ENCODE peak calls at places on chromosomes 11 and 22, in eight cellular contexts. E is mesothelial cell of epicardium; Q is fibroblast of the aortic adventitia; L is GM13976; O is AG09309; K is activated CD8-positive, alpha-beta T cell treated with anti-CD3 and anti-CD28 coated beads for 36 hours; D is cardiac fibroblast; N is tibial artery. Z is an unnamed sample.

GRCh38 chr11:2687782-2688191 is 12.0 kb downstream of the KCNQ1OT1 start:
- DNase-seq in D (no peak), Q (no peak), K (no peak), N (peak), O (no peak), L (no peak), E (no peak), Z (no peak)

GRCh38 chr22:26483043-26483438 is 542 bp downstream of the HPS4 start:
- DNase-seq in K (no peak), O (no peak), Q (no peak), N (no peak), L (no peak), D (no peak), E (no peak), Z (no peak)

GRCh38 chr11:74057251-74058151 is 48.6 kb upstream of the UCP3 start:
- DNase-seq in E (no peak), O (no peak), K (no peak), L (no peak), N (no peak), D (peak), Q (peak), Z (no peak)

GRCh38 chr11:8258771-8259170 is 4.9 kb downstream of the LMO1 start:
- DNase-seq in L (no peak), D (peak), N (no peak), O (peak), Q (peak), K (no peak), E (no peak), Z (no peak)

GRCh38 chr11:43268161-43268560 is 43.6 kb upstream of the API5 start:
- DNase-seq in Q (no peak), D (no peak), O (no peak), E (no peak), L (no peak), K (no peak), N (no peak), Z (no peak)

GRCh38 chr22:45253039-45253641 is 12.4 kb upstream of the KIAA0930 start:
- DNase-seq in L (no peak), O (no peak), E (no peak), N (no peak), K (no peak), Q (no peak), D (no peak), Z (no peak)

GRCh38 chr11:65778431-65778900 is 2.3 kb downstream of the AP5B1 start:
- DNase-seq in D (no peak), Q (no peak), N (peak), K (no peak), E (no peak), O (no peak), L (peak), Z (no peak)

GRCh38 chr11:27705873-27706820 is 5.9 kb upstream of the BDNF start:
- DNase-seq in D (peak), N (no peak), E (no peak), L (peak), Q (peak), K (no peak), O (no peak), Z (peak)

GRCh38 chr11:91219501-91219900 is 996.7 kb upstream of the CHORDC1 start:
- DNase-seq in D (peak), L (no peak), N (no peak), E (no peak), O (no peak), K (no peak), Q (peak), Z (no peak)

GRCh38 chr22:48782817-48783511 is 1044.7 kb downstream of the BRD1 start:
- DNase-seq in Q (no peak), E (no peak), D (no peak), O (no peak), K (no peak), N (no peak), L (peak), Z (no peak)
- TF ChIP-seq CTCF in Q (no peak), E (peak), D (no peak), O (no peak), K (peak), N (no peak), L (no peak), Z (no peak)

GRCh38 chr22:23386822-23387580 is 193.1 kb downstream of the IGLL1 start:
- DNase-seq in O (no peak), L (peak), Q (no peak), N (peak), D (no peak), E (no peak), K (no peak), Z (no peak)

GRCh38 chr22:23387827-23388491 is 192.1 kb downstream of the IGLL1 start:
- DNase-seq in K (no peak), N (peak), D (no peak), L (no peak), O (no peak), E (no peak), Q (no peak), Z (no peak)

GRCh38 chr22:23384899-23385298 is 195.2 kb downstream of the IGLL1 start:
- DNase-seq in Q (no peak), O (no peak), K (no peak), E (no peak), D (no peak), L (no peak), N (no peak), Z (no peak)

GRCh38 chr22:23385301-23386244 is 194.5 kb downstream of the IGLL1 start:
- DNase-seq in N (peak), Q (peak), D (peak), K (peak), E (peak), L (peak), O (peak), Z (peak)

DNA sequence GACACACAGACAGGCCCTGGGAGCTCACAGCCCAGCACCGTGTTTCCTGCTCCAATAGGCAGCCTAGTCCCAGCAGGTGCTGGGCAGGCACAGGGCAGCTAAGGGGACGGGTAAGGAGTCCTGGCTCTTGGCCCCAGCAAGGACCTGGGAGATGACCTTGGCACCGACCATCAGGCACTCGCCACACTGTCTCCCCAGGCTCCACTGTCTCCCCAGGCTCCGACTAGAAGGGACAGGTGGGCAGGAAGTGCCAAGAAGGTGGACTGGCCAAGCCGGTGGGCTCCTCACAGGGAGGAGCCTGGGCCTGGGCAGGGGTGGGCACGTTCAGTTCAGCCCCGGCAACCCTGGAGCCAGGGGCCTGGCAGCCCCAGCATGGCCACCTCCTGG is 193.9 kb downstream of the IGLL1 start:
- DNase-seq in Q (no peak), D (peak), E (no peak), O (no peak), K (no peak), N (peak), L (no peak), Z (no peak)
- TF ChIP-seq CTCF in Q (no peak), D (no peak), E (peak), O (no peak), K (peak), N (no peak), L (no peak), Z (no peak)

DNA sequence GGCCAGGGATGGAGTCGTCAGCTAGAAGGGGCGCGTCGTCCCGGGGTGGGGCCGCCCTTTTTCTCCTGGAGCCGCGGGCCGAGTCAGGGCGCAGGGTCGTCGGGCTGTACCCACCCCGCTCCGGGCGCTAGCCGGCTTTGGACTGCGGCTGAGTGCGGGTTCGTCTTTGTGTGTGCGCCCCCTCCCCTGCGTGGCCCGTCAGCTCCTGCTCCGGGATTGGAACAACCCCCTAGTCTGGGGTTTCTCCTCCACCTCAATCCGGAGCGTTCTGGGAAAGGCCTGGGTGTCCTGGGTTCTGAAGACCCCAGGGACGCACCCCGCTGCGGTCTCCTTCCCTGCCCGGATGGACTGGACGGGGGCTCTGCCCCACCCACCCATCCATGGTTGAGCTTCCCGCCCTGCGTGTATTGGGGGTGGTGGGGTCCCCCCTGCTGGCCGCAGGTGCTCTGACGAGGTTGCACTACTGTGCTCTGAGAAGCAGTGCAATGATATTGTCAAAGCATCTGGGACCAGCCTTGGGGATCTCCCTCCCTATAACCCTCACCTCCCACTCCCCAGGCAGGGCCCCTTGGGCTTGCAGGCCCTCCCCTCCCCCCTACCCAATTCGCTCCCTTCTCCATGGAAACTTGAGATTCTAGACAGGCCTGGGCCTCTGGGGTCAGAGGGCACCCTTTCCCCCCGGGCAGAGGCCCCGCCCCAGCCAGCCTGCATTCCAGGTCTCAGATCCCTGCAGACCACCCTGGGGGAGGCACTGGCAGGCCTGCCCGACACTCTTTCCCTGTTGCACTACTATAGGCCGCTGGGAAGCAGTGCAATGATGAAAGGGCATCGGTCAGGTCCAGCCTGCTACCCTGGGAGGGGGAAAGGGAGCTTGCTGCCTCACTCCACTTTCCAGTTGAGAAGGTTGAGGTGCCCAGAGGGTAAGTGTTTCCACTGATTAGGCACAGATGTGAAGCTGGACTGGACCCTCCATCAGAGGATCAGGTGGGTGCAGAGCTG is 10.7 kb downstream of the SDF2L1 start:
- DNase-seq in Q (no peak), D (no peak), N (no peak), E (no peak), L (no peak), O (no peak), K (no peak), Z (no peak)
- TF ChIP-seq CTCF in Q (no peak), D (no peak), N (no peak), E (no peak), L (no peak), O (no peak), K (no peak), Z (no peak)

DNA sequence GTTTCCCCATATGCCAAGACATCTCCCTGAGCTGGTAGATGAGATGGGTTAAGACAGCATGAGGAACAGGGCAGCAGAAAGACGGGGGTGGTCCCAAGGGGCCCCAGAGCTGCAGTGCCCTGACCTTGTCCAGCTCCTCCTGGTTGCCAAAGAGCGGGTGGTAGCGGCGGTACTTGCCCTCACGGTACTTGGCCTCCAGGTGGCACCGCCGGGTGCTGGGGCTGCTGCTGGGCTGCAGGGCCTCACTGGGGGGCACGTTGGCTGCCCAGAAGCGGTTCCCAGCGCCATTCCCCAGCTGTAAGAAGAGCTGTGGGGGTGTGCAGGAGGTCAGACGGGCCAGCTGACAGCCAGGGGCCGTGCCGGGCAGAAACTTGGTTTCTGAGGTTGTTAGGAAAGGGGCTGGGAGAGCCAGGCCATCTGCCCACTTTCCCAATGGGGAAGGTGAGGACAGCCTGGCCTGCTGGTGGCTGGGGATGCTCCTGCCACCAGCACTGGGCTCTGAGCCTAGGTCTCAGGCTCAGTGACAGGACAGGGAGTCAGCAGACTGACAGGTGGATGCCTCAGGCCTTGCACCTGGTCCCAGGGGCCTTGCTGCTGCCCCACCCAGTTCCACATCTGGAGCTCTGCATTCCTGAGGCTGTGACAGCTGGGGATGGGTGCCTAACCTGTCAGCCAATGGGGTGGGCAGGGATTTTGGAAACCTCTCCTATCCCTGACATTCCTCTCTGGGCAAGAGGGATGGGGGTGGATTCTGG is 30.0 kb upstream of the PDE2A start:
- DNase-seq in D (no peak), L (no peak), N (no peak), E (no peak), O (no peak), Q (peak), K (no peak), Z (no peak)
- TF ChIP-seq CTCF in D (peak), L (no peak), N (no peak), E (no peak), O (peak), Q (peak), K (no peak), Z (no peak)

Z was measured in Calu3.